ENCODE peak calls at places on chromosomes 2 and 18, in seven cellular contexts. G, T, D, H, P, C and N are unnamed samples. For H3K27me3 and H3K36me3, the result is how much of the 10 kb centered on the place peaks cover.

GRCh38 chr2:71690876-71691275 is 237.5 kb downstream of the DYSF start:
- DNase-seq in G (peak), T (no peak), D (no peak), H (no peak), P (no peak), C (no peak), N (no peak)

GRCh38 chr18:22946841-22947240 is 13.7 kb downstream of the RBBP8 start:
- DNase-seq in G (no peak), T (no peak), D (peak), H (no peak), P (no peak), C (no peak), N (no peak)

GRCh38 chr2:99337931-99338580 is 867 bp downstream of the EIF5B start:
- DNase-seq in G (no peak), T (no peak), D (peak), H (no peak), P (no peak), C (peak), N (peak)

GRCh38 chr2:37588316-37588777 is 83.1 kb downstream of the CDC42EP3 start:
- DNase-seq in G (no peak), T (no peak), D (peak), H (no peak), P (no peak), C (no peak), N (no peak)

GRCh38 chr2:140698736-140699135 is 1432.1 kb downstream of the LRP1B start:
- DNase-seq in G (no peak), T (no peak), D (no peak), H (no peak), P (no peak), C (no peak), N (no peak)

GRCh38 chr18:28183418-28184078 is 6.6 kb upstream of the CDH2 start:
- DNase-seq in G (no peak), T (no peak), D (peak), H (no peak), P (no peak), C (no peak), N (no peak)

GRCh38 chr2:199771948-199772692 is 78.9 kb downstream of the FTCDNL1 start:
- DNase-seq in G (no peak), T (no peak), D (no peak), H (no peak), P (no peak), C (no peak), N (no peak)

GRCh38 chr2:72828840-72829507 is 3.1 kb upstream of the EXOC6B start:
- DNase-seq in G (no peak), T (no peak), D (peak), H (no peak), P (no peak), C (no peak), N (no peak)

GRCh38 chr2:28617502-28618184 is 121.8 kb downstream of the PLB1 start:
- DNase-seq in G (no peak), T (no peak), D (no peak), H (no peak), P (no peak), C (no peak), N (no peak)

GRCh38 chr18:10973579-10974260 is 175.6 kb downstream of the PIEZO2 start:
- DNase-seq in G (no peak), T (peak), D (peak), H (no peak), P (no peak), C (no peak), N (no peak)

GRCh38 chr18:27750014-27750413 is 426.9 kb downstream of the CDH2 start:
- DNase-seq in G (no peak), T (no peak), D (peak), H (no peak), P (no peak), C (peak), N (no peak)

GRCh38 chr2:78817430-78817829 is 208.1 kb upstream of the REG3G start:
- DNase-seq in G (no peak), T (no peak), D (no peak), H (no peak), P (no peak), C (no peak), N (no peak)

GRCh38 chr2:236861196-236861875 is 224.4 kb upstream of the COPS8 start:
- DNase-seq in G (no peak), T (no peak), D (no peak), H (no peak), P (no peak), C (no peak), N (no peak)

GRCh38 chr2:233982421-233983121 is 65.4 kb downstream of the TRPM8 start:
- DNase-seq in G (no peak), T (no peak), D (peak), H (no peak), P (no peak), C (no peak), N (no peak)

GRCh38 chr2:27431395-27431794 is 3.0 kb downstream of the NRBP1 start:
- DNase-seq in G (no peak), T (peak), D (peak), H (no peak), P (no peak), C (no peak), N (no peak)

GRCh38 chr18:52822160-52822559 is 482.2 kb downstream of the DCC start:
- DNase-seq in G (no peak), T (no peak), D (no peak), H (no peak), P (no peak), C (no peak), N (no peak)

GRCh38 chr2:160042054-160042453 is 20.4 kb downstream of the PLA2R1 start:
- DNase-seq in G (no peak), T (no peak), D (no peak), H (no peak), P (no peak), C (no peak), N (no peak)

GRCh38 chr18:2891526-2892431 is 45.0 kb downstream of the EMILIN2 start:
- DNase-seq in G (no peak), T (no peak), D (no peak), H (no peak), P (no peak), C (no peak), N (no peak)

GRCh38 chr2:224011837-224012236 is 27.2 kb downstream of the SERPINE2 start:
- DNase-seq in G (no peak), T (no peak), D (no peak), H (no peak), P (no peak), C (no peak), N (no peak)

GRCh38 chr2:71783215-71783614 is 329.9 kb downstream of the DYSF start:
- DNase-seq in G (no peak), T (no peak), D (peak), H (no peak), P (no peak), C (no peak), N (no peak)

GRCh38 chr2:11405599-11406491 is 60.1 kb downstream of the E2F6 start:
- DNase-seq in G (no peak), T (no peak), D (peak), H (no peak), P (no peak), C (no peak), N (no peak)

GRCh38 chr2:218367415-218368149 is 10.9 kb downstream of the CATIP start:
- DNase-seq in G (peak), T (no peak), D (peak), H (peak), P (peak), C (peak), N (peak)

GRCh38 chr2:186848873-186849578 is at the start of gene ZSWIM2:
- DNase-seq in G (peak), T (no peak), D (peak), H (no peak), P (no peak), C (peak), N (peak)

GRCh38 chr2:112018846-112019245 is 36.2 kb upstream of the TMEM87B start:
- DNase-seq in G (no peak), T (no peak), D (no peak), H (no peak), P (no peak), C (no peak), N (no peak)

GRCh38 chr2:112021269-112021668 is 33.8 kb upstream of the TMEM87B start:
- DNase-seq in G (no peak), T (no peak), D (no peak), H (no peak), P (no peak), C (no peak), N (no peak)

GRCh38 chr2:112021781-112022231 is 33.3 kb upstream of the TMEM87B start:
- DNase-seq in G (no peak), T (no peak), D (peak), H (no peak), P (no peak), C (no peak), N (no peak)

GRCh38 chr2:112020561-112020960 is 34.5 kb upstream of the TMEM87B start:
- DNase-seq in G (no peak), T (no peak), D (no peak), H (no peak), P (no peak), C (no peak), N (no peak)

GRCh38 chr2:112019510-112019909 is 35.6 kb upstream of the TMEM87B start:
- DNase-seq in G (no peak), T (no peak), D (no peak), H (no peak), P (no peak), C (no peak), N (no peak)
- H3K27me3 ChIP-seq in G (under half), T (under half), D (under half), H (under half), P (under half), C (under half), N (under half)

GRCh38 chr18:58091099-58091611 is 47.1 kb downstream of the NEDD4L start:
- DNase-seq in G (no peak), T (no peak), D (no peak), H (no peak), P (peak), C (no peak), N (peak)
- H3K4me3 ChIP-seq in G (no peak), T (no peak), D (no peak), H (no peak), P (no peak), C (no peak), N (no peak)

DNA sequence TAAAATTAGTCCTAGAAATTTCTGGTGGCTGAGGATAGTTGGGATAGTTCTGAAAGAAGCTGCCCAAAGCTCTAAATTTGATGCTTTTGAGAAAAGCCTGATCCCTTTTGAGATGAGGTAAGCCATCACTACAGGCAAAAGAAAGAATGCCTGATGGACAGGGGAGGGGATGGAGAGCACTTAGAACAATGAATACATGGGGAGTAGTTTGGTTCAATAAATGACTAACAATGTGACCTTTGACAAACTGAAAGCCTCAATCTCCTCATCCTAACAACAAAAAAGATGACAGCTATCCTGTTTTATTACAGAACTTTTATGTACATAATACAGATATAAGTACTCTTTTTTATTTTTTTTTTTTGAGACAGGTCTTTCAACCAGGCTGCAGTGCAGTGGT is 42.7 kb downstream of the GFPT1 start:
- DNase-seq in G (no peak), T (no peak), D (no peak), H (no peak), P (no peak), C (peak), N (no peak)
- H3K36me3 ChIP-seq in G (half or more), T (under half), D (half or more), H (half or more), P (under half), C (half or more), N (under half)

GRCh38 chr18:4242431-4243161 is 212.5 kb downstream of the DLGAP1 start:
- DNase-seq in G (no peak), T (no peak), D (no peak), H (no peak), P (no peak), C (no peak), N (no peak)
- H3K27me3 ChIP-seq in G (under half), T (under half), D (under half), H (under half), P (under half), C (under half), N (under half)